ENCODE peak calls at places on chromosomes 5 and 9, in nine cellular contexts. I is activated CD4-positive, alpha-beta T cell treated with anti-CD3 and anti-CD28 coated beads for 24 hours; U is glutamatergic neuron; X is cardiac muscle cell; J is fibroblast of pulmonary artery; F is hippocampal formation; B is immature natural killer cell; G is colonic mucosa; N is left colon. C is an unnamed sample.

GRCh38 chr5:53339962-53340540 is 140.4 kb upstream of the FST start:
- DNase-seq in I (no peak), U (no peak), X (no peak), J (no peak), F (no peak), B (no peak), G (no peak), N (no peak), C (no peak)

GRCh38 chr9:123669355-123669754 is 260.6 kb downstream of the DENND1A start:
- DNase-seq in I (no peak), U (no peak), X (no peak), J (no peak), F (no peak), B (no peak), G (no peak), N (no peak), C (no peak)

GRCh38 chr5:131855452-131855851 is 58.6 kb upstream of the FNIP1 start:
- DNase-seq in I (no peak), U (no peak), X (no peak), J (no peak), F (no peak), B (no peak), G (no peak), N (no peak), C (no peak)

GRCh38 chr9:86809151-86809550 is 138.2 kb downstream of the GAS1 start:
- DNase-seq in I (no peak), U (no peak), X (no peak), J (no peak), F (no peak), B (no peak), G (no peak), N (no peak), C (no peak)

GRCh38 chr9:94156549-94157407 is 72.5 kb downstream of the PTPDC1 start:
- DNase-seq in I (no peak), U (no peak), X (peak), J (peak), F (peak), B (no peak), G (peak), N (peak), C (no peak)

GRCh38 chr5:28397502-28397941 is 1359.1 kb upstream of the CDH9 start:
- DNase-seq in I (no peak), U (no peak), X (peak), J (peak), F (no peak), B (no peak), G (no peak), N (no peak), C (no peak)

GRCh38 chr5:1506242-1507015 is 17.3 kb downstream of the LPCAT1 start:
- DNase-seq in I (no peak), U (no peak), X (no peak), J (no peak), F (no peak), B (no peak), G (no peak), N (no peak), C (no peak)

GRCh38 chr9:137395666-137396010 is 27.3 kb downstream of the EXD3 start:
- DNase-seq in I (no peak), U (no peak), X (no peak), J (no peak), F (no peak), B (no peak), G (no peak), N (no peak), C (no peak)

GRCh38 chr5:160289721-160290120 is 22.6 kb downstream of the CCNJL start:
- DNase-seq in I (no peak), U (no peak), X (no peak), J (no peak), F (no peak), B (peak), G (no peak), N (no peak), C (no peak)

GRCh38 chr9:128266868-128267590 is 8.8 kb downstream of the GOLGA2 start:
- DNase-seq in I (no peak), U (no peak), X (no peak), J (no peak), F (no peak), B (no peak), G (no peak), N (no peak), C (no peak)

GRCh38 chr9:72753261-72753893 is 199.5 kb downstream of the ALDH1A1 start:
- DNase-seq in I (no peak), U (no peak), X (peak), J (peak), F (no peak), B (no peak), G (no peak), N (no peak), C (no peak)

GRCh38 chr5:95022967-95023695 is 261.8 kb downstream of the MCTP1 start:
- DNase-seq in I (no peak), U (no peak), X (no peak), J (no peak), F (no peak), B (no peak), G (no peak), N (no peak), C (no peak)

GRCh38 chr5:141359790-141360426 is at the start of gene PCDHGB2:
- DNase-seq in I (no peak), U (no peak), X (peak), J (peak), F (no peak), B (peak), G (no peak), N (no peak), C (no peak)

GRCh38 chr9:132166599-132166998 is 4.7 kb downstream of the NTNG2 start:
- DNase-seq in I (no peak), U (no peak), X (no peak), J (no peak), F (no peak), B (no peak), G (no peak), N (no peak), C (no peak)

GRCh38 chr5:111672126-111672525 is 84.9 kb downstream of the NREP start:
- DNase-seq in I (no peak), U (no peak), X (no peak), J (no peak), F (no peak), B (no peak), G (no peak), N (no peak), C (no peak)

GRCh38 chr5:147913786-147914185 is 7.4 kb upstream of the C5orf46 start:
- DNase-seq in I (no peak), U (no peak), X (no peak), J (no peak), F (no peak), B (no peak), G (no peak), N (no peak), C (no peak)

GRCh38 chr9:79565245-79565644 is 6.5 kb upstream of the TLE4 start:
- DNase-seq in I (no peak), U (no peak), X (no peak), J (no peak), F (no peak), B (no peak), G (no peak), N (no peak), C (no peak)